ENCODE peak calls at places on chromosomes 7 and 10, in five cellular contexts. J is adrenal gland, I is DND-41, S is psoas muscle, O is AG04449. U is an unnamed sample.

GRCh38 chr10:107013258-107014001 is 151.1 kb downstream of the SORCS1 start:
- DNase-seq in J (no peak), I (no peak), S (no peak), O (no peak), U (no peak)

GRCh38 chr7:150417863-150418262 is 32.6 kb upstream of the GIMAP8 start:
- DNase-seq in J (no peak), I (peak; percentile 3), S (no peak), O (no peak), U (no peak)

GRCh38 chr7:26861050-26861449 is 3.3 kb downstream of the SKAP2 start:
- DNase-seq in J (no peak), I (no peak), S (no peak), O (no peak), U (no peak)

GRCh38 chr10:117391436-117392205 is 16.4 kb upstream of the PDZD8 start:
- DNase-seq in J (no peak), I (no peak), S (no peak), O (peak; percentile 33), U (no peak)

GRCh38 chr10:48287417-48288391 is 13.2 kb upstream of the FRMPD2 start:
- DNase-seq in J (peak; percentile 22), I (peak; percentile 86), S (no peak), O (no peak), U (peak; percentile 57)

GRCh38 chr7:98840604-98841508 is 29.0 kb downstream of the TMEM130 start:
- DNase-seq in J (peak; percentile 24), I (no peak), S (no peak), O (no peak), U (no peak)

GRCh38 chr7:92608380-92609322 is 18.5 kb upstream of the FAM133B start:
- DNase-seq in J (no peak), I (no peak), S (no peak), O (no peak), U (no peak)

GRCh38 chr7:29764227-29764626 is 42.1 kb upstream of the WIPF3 start:
- DNase-seq in J (no peak), I (no peak), S (no peak), O (no peak), U (no peak)

GRCh38 chr7:84202855-84203254 is 8.3 kb upstream of the SEMA3A start:
- DNase-seq in J (no peak), I (no peak), S (no peak), O (no peak), U (no peak)

GRCh38 chr10:23291551-23292334 is 52.9 kb downstream of the C10orf67 start:
- DNase-seq in J (no peak), I (no peak), S (no peak), O (no peak), U (no peak)

GRCh38 chr10:114402233-114402632 is 2.1 kb downstream of the AFAP1L2 start:
- DNase-seq in J (no peak), I (no peak), S (no peak), O (no peak), U (no peak)
- H3K4me3 ChIP-seq in J (no peak overlapping the region), I (no peak overlapping the region), S (peak overlapping the region; percentile 69), O (no peak overlapping the region), U (peak overlapping the region; percentile 60)

GRCh38 chr7:8255680-8256656 is 6.0 kb downstream of the ICA1 start:
- DNase-seq in J (no peak), I (no peak), S (no peak), O (no peak), U (no peak)
- TF ChIP-seq CTCF in J (no peak), I (no peak), S (no peak), O (no peak), U (no peak)

DNA sequence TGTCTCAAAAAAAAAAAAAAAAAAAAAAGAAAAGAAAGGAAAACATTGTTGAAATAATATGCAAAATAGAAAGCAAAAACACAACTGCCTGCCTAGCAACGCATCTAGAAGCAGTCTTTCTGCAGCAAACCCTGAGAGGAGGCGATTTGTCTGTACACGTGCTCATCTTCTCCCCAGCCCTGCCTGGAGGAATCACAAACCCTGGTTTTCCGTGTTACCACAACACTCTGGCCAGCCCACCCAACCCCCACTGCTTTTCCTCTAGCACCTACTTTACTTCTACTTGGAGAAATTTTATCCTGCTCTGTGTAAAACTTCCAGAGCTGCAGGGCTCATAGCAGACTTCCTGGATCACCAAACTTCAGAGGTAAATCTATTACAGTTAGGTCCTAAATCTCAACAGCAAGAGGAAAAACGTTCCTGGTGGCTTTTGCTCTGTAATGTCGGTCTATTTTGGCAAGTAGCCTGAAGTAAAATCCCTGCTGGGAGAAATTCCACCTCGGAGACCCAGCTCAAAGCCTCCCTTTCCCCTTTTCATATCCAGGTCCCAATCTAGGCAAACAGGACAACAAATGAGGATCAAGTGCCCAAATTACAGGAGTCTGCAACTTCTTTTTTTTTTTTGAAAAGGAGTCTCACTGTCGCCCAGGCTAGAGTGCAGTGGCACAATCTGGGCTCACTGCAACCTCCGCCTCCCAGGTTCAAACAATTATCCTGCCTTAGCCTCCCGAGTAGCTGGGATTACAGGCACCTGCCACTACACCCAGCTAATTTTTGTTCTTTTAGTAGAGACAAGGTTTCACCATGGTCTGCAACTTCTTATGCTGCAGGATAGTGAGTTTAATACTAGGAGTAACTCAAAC is 91.6 kb downstream of the DNMBP start:
- DNase-seq in J (peak; percentile 56), I (no peak), S (peak; percentile 23), O (no peak), U (no peak)
- H3K4me3 ChIP-seq in J (no peak overlapping the region), I (no peak overlapping the region), S (peak overlapping the region; percentile 39), O (peak overlapping the region; percentile 27), U (peak overlapping the region; percentile 18)

GRCh38 chr10:43078986-43079273 is 2.1 kb downstream of the RET start:
- DNase-seq in J (no peak), I (no peak), S (peak; percentile 48), O (no peak), U (no peak)
- TF ChIP-seq CTCF in J (peak; percentile 13), I (no peak), S (peak; percentile 42), O (peak; percentile 45), U (peak; percentile 27)

DNA sequence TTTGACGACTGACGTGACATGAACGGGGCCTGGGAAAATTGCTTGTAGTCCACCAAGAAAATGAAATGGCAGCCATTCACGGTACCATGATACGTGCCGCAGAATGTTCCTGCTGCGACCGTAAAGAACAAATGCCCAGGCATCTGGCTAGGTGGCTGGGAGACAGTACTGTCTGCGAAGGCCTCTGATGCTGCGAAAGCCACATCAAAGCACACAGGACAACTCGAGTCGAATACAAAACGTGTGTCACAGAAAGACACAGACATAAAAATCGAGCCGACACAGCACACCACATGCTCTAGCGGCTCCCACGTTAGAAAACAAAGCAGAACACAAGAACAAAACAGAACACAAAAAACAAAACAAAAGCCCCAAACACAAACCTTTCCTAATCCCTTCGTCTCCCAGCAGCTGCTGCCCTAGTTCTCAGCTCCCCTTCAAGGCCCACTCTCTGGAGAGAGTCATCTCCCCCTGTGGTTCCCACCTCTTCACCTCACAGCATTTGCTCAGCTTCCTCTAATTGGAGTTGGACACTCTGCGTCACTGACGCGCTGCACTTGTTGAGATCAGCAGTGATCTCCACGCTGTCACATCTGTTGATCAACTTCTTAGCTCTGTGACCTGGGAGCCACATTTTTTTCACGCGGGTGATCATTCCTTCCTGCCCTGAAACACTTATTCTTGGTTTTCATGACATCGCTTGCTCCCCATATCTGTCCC is 112.2 kb downstream of the CLEC2L start:
- DNase-seq in J (no peak), I (peak; percentile 69), S (no peak), O (no peak), U (no peak)
- H3K4me3 ChIP-seq in J (no peak overlapping the region), I (no peak overlapping the region), S (no peak overlapping the region), O (no peak overlapping the region), U (no peak overlapping the region)

GRCh38 chr10:76303682-76304316 is 872.4 kb downstream of the LRMDA start:
- DNase-seq in J (peak; percentile 59), I (peak; percentile 17), S (peak; percentile 52), O (no peak), U (peak; percentile 64)
- TF ChIP-seq CTCF in J (peak; percentile 36), I (peak; percentile 48), S (peak; percentile 57), O (peak; percentile 61), U (peak; percentile 45)

GRCh38 chr10:70255329-70256299 is 22.4 kb upstream of the PPA1 start:
- DNase-seq in J (no peak), I (no peak), S (peak; percentile 25), O (no peak), U (no peak)
- H3K4me3 ChIP-seq in J (no peak overlapping the region), I (no peak overlapping the region), S (peak overlapping the region; percentile 36), O (peak overlapping the region; percentile 3), U (no peak overlapping the region)

DNA sequence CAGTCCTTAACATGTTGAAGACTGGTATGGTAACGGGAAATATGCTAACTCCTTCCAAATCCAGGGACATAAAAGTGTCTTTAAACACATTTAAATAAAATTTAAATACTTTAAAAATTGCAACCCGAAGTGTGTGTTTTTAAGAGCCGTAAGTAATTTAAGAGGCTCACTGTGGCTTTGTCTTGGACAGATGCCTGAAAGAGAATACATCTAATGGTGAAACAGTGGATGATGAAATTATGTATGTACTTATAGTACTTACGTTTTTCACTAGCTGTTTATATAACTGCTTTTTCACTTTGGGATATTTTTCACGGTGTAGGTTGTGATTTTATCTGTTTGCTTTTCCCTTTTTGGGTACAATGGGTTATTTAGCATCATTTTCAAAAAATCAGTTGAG is 687.2 kb upstream of the CELF2 start:
- DNase-seq in J (no peak), I (no peak), S (no peak), O (no peak), U (no peak)
- TF ChIP-seq CTCF in J (no peak), I (no peak), S (no peak), O (no peak), U (no peak)

U was measured in heart left ventricle.